ENCODE peak calls at places on chromosome X, in six cellular contexts. One of them, this sample, is unnamed. For H3K36me3, the result is how much of the 10 kb centered on the place peaks cover.

GRCh38 chrX:13219990-13220764 is 99.7 kb downstream of the ATXN3L start:
- DNase-seq in lung: no peak
- DNase-seq in WERI-Rb-1: no peak
- DNase-seq in cardiac muscle cell: no peak
- DNase-seq in keratinocyte: no peak
- DNase-seq in tibial nerve: no peak
- DNase-seq in this sample: no peak

GRCh38 chrX:76971393-76972376 is 475.5 kb upstream of the FGF16 start:
- DNase-seq in lung: no peak
- DNase-seq in WERI-Rb-1: no peak
- DNase-seq in cardiac muscle cell: no peak
- DNase-seq in keratinocyte: no peak
- DNase-seq in tibial nerve: no peak
- DNase-seq in this sample: no peak

GRCh38 chrX:106933538-106933961 is 13.3 kb downstream of the CLDN2 start:
- DNase-seq in lung: peak
- DNase-seq in WERI-Rb-1: no peak
- DNase-seq in cardiac muscle cell: peak
- DNase-seq in keratinocyte: no peak
- DNase-seq in tibial nerve: no peak
- DNase-seq in this sample: no peak

GRCh38 chrX:120315776-120316175 is 4.5 kb upstream of the TMEM255A start:
- DNase-seq in lung: no peak
- DNase-seq in WERI-Rb-1: no peak
- DNase-seq in cardiac muscle cell: no peak
- DNase-seq in keratinocyte: peak
- DNase-seq in tibial nerve: no peak
- DNase-seq in this sample: no peak

GRCh38 chrX:14528629-14529287 is 578 bp upstream of the GLRA2 start:
- DNase-seq in lung: peak
- DNase-seq in WERI-Rb-1: peak
- DNase-seq in cardiac muscle cell: peak
- DNase-seq in keratinocyte: peak
- DNase-seq in tibial nerve: peak
- DNase-seq in this sample: peak

GRCh38 chrX:78075787-78076389 is 28.2 kb upstream of the PGK1 start:
- DNase-seq in lung: no peak
- DNase-seq in WERI-Rb-1: no peak
- DNase-seq in cardiac muscle cell: no peak
- DNase-seq in keratinocyte: no peak
- DNase-seq in tibial nerve: no peak
- DNase-seq in this sample: no peak

GRCh38 chrX:107450823-107451509 is 1.5 kb downstream of the FRMPD3 start:
- DNase-seq in lung: no peak
- DNase-seq in WERI-Rb-1: peak
- DNase-seq in cardiac muscle cell: peak
- DNase-seq in keratinocyte: no peak
- DNase-seq in tibial nerve: no peak
- DNase-seq in this sample: no peak

GRCh38 chrX:130020661-130021324 is 38.4 kb downstream of the BCORL1 start:
- DNase-seq in lung: no peak
- DNase-seq in WERI-Rb-1: no peak
- DNase-seq in cardiac muscle cell: no peak
- DNase-seq in keratinocyte: no peak
- DNase-seq in tibial nerve: no peak
- DNase-seq in this sample: no peak

GRCh38 chrX:57929373-57929772 is 19.1 kb upstream of the ZXDA start:
- DNase-seq in lung: no peak
- DNase-seq in WERI-Rb-1: no peak
- DNase-seq in cardiac muscle cell: peak
- DNase-seq in keratinocyte: no peak
- DNase-seq in tibial nerve: no peak
- DNase-seq in this sample: no peak

GRCh38 chrX:102978594-102978993 is 41.5 kb downstream of the RAB40AL start:
- DNase-seq in lung: no peak
- DNase-seq in WERI-Rb-1: no peak
- DNase-seq in cardiac muscle cell: no peak
- DNase-seq in keratinocyte: no peak
- DNase-seq in tibial nerve: no peak
- DNase-seq in this sample: no peak

GRCh38 chrX:56600141-56600540 is 36.7 kb downstream of the UBQLN2 start:
- DNase-seq in lung: no peak
- DNase-seq in WERI-Rb-1: no peak
- DNase-seq in cardiac muscle cell: no peak
- DNase-seq in keratinocyte: no peak
- DNase-seq in tibial nerve: no peak
- DNase-seq in this sample: no peak

GRCh38 chrX:9622128-9622527 is 143.5 kb downstream of the GPR143 start:
- DNase-seq in lung: peak
- DNase-seq in WERI-Rb-1: no peak
- DNase-seq in cardiac muscle cell: no peak
- DNase-seq in keratinocyte: no peak
- DNase-seq in tibial nerve: no peak
- DNase-seq in this sample: no peak

GRCh38 chrX:78595901-78596502 is 63.1 kb downstream of the RTL3 start:
- DNase-seq in lung: no peak
- DNase-seq in WERI-Rb-1: no peak
- DNase-seq in cardiac muscle cell: peak
- DNase-seq in keratinocyte: no peak
- DNase-seq in tibial nerve: peak
- DNase-seq in this sample: no peak

GRCh38 chrX:48960291-48960690 is 2.9 kb upstream of the OTUD5 start:
- DNase-seq in lung: no peak
- DNase-seq in WERI-Rb-1: no peak
- DNase-seq in cardiac muscle cell: no peak
- DNase-seq in keratinocyte: no peak
- DNase-seq in tibial nerve: peak
- DNase-seq in this sample: no peak

GRCh38 chrX:154096140-154097002 is 1.1 kb downstream of the MECP2 start:
- DNase-seq in lung: no peak
- DNase-seq in WERI-Rb-1: peak
- DNase-seq in cardiac muscle cell: peak
- DNase-seq in keratinocyte: no peak
- DNase-seq in tibial nerve: no peak
- DNase-seq in this sample: no peak

GRCh38 chrX:121832446-121832845 is 785.0 kb downstream of the GLUD2 start:
- DNase-seq in lung: no peak
- DNase-seq in WERI-Rb-1: no peak
- DNase-seq in cardiac muscle cell: no peak
- DNase-seq in keratinocyte: no peak
- DNase-seq in tibial nerve: no peak
- DNase-seq in this sample: peak

GRCh38 chrX:80812176-80812575 is 2.5 kb upstream of the BRWD3 start:
- DNase-seq in lung: no peak
- DNase-seq in WERI-Rb-1: peak
- DNase-seq in cardiac muscle cell: peak
- DNase-seq in keratinocyte: no peak
- DNase-seq in tibial nerve: peak
- DNase-seq in this sample: no peak

GRCh38 chrX:73525928-73526690 is 36.9 kb upstream of the CHIC1 start:
- DNase-seq in lung: no peak
- DNase-seq in WERI-Rb-1: no peak
- DNase-seq in cardiac muscle cell: no peak
- DNase-seq in keratinocyte: no peak
- DNase-seq in tibial nerve: no peak
- DNase-seq in this sample: no peak

GRCh38 chrX:147741776-147742175 is 169.9 kb upstream of the FMR1 start:
- DNase-seq in lung: no peak
- DNase-seq in WERI-Rb-1: no peak
- DNase-seq in cardiac muscle cell: no peak
- DNase-seq in keratinocyte: no peak
- DNase-seq in tibial nerve: no peak
- DNase-seq in this sample: no peak

GRCh38 chrX:95628796-95629195 is 1055.8 kb upstream of the DIAPH2 start:
- DNase-seq in lung: no peak
- DNase-seq in WERI-Rb-1: no peak
- DNase-seq in cardiac muscle cell: no peak
- DNase-seq in keratinocyte: no peak
- DNase-seq in tibial nerve: no peak
- DNase-seq in this sample: no peak

DNA sequence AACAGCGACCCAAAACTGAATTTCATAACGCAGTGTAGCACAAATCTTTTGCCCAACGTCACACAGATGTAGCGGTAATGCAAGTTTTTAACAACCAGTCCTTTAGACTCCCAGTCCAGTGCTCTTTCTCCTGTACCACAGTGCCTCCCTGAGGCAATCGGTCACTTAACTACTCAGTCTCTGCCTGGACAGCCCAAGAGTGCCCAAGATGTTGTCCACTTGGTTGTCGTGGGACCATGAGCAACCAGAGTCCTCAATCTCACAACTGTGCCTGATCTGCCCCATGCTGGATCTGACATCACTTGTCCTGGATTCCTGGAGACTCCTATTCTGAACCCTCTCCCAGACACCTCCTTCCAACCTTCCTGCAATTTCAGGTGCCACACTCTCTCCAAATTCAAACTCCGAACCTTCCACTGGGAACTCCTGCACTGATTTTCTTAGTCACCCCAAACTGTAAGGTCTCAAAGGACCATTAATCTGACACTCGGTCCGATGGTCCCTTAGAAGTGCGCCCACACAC is 702 bp downstream of the MMGT1 start:
- DNase-seq in lung: no peak
- DNase-seq in WERI-Rb-1: no peak
- DNase-seq in cardiac muscle cell: peak
- DNase-seq in keratinocyte: no peak
- DNase-seq in tibial nerve: peak
- DNase-seq in this sample: no peak
- TF ChIP-seq CTCF in lung: no peak
- TF ChIP-seq CTCF in WERI-Rb-1: no peak
- TF ChIP-seq CTCF in cardiac muscle cell: no peak
- TF ChIP-seq CTCF in keratinocyte: no peak
- TF ChIP-seq CTCF in tibial nerve: no peak
- TF ChIP-seq CTCF in this sample: peak

GRCh38 chrX:151513472-151513871 is 50.0 kb upstream of the PASD1 start:
- DNase-seq in lung: no peak
- DNase-seq in WERI-Rb-1: peak
- DNase-seq in cardiac muscle cell: no peak
- DNase-seq in keratinocyte: no peak
- DNase-seq in tibial nerve: no peak
- DNase-seq in this sample: no peak

GRCh38 chrX:151515233-151515632 is 48.2 kb upstream of the PASD1 start:
- DNase-seq in lung: no peak
- DNase-seq in WERI-Rb-1: no peak
- DNase-seq in cardiac muscle cell: no peak
- DNase-seq in keratinocyte: no peak
- DNase-seq in tibial nerve: no peak
- DNase-seq in this sample: no peak

GRCh38 chrX:151517421-151517820 is 46.1 kb upstream of the PASD1 start:
- DNase-seq in lung: no peak
- DNase-seq in WERI-Rb-1: no peak
- DNase-seq in cardiac muscle cell: no peak
- DNase-seq in keratinocyte: no peak
- DNase-seq in tibial nerve: no peak
- DNase-seq in this sample: no peak

GRCh38 chrX:151516538-151517187 is 46.8 kb upstream of the PASD1 start:
- DNase-seq in lung: no peak
- DNase-seq in WERI-Rb-1: no peak
- DNase-seq in cardiac muscle cell: no peak
- DNase-seq in keratinocyte: no peak
- DNase-seq in tibial nerve: no peak
- DNase-seq in this sample: no peak
- H3K4me3 ChIP-seq in lung: no peak
- H3K4me3 ChIP-seq in WERI-Rb-1: no peak
- H3K4me3 ChIP-seq in cardiac muscle cell: no peak
- H3K4me3 ChIP-seq in keratinocyte: no peak
- H3K4me3 ChIP-seq in tibial nerve: no peak
- H3K4me3 ChIP-seq in this sample: no peak

DNA sequence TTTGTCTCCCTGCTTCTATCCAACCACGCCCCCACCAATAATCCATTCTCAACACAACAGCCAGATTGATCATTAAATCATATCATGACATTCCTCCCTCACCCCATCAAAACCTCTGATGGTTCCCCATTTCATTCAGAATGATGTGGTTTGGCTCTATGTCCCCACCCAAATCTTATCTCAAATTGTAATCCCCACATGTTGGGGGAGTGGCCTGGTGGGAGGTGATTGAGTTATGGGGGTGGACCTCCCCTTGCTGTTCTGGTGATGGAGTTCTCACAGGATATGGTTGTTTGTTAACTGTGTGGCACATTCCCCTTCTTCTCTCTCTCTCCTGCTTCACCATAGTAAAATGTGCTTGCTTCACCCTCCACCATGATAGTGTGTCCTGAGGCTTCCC is 23.3 kb downstream of the TRMT2B start:
- DNase-seq in lung: no peak
- DNase-seq in WERI-Rb-1: no peak
- DNase-seq in cardiac muscle cell: no peak
- DNase-seq in keratinocyte: no peak
- DNase-seq in tibial nerve: no peak
- DNase-seq in this sample: no peak
- H3K36me3 ChIP-seq in lung: under half
- H3K36me3 ChIP-seq in WERI-Rb-1: under half
- H3K36me3 ChIP-seq in cardiac muscle cell: under half
- H3K36me3 ChIP-seq in keratinocyte: under half
- H3K36me3 ChIP-seq in tibial nerve: under half
- H3K36me3 ChIP-seq in this sample: under half

DNA sequence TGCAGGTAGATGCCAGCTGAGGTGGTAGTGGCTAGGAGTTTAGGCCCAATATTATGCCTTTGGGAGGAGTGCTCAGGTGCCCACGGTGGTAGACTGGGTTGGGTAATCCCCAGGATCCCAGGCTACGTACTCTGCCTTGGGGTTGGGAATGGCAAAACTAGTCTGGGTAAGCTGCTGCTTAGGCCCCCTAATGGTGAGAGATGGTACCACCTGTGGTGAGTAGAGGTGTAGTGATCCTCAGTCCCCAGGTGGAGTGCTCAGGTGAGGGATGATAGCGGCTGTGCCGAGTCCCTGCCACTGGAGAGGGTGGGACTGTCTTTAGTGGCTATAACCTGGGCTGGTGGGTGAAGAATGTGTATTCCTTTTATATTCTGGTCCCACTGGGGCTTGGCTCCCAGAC is 75.2 kb downstream of the IL1RAPL2 start:
- DNase-seq in lung: no peak
- DNase-seq in WERI-Rb-1: no peak
- DNase-seq in cardiac muscle cell: no peak
- DNase-seq in keratinocyte: no peak
- DNase-seq in tibial nerve: no peak
- DNase-seq in this sample: no peak
- TF ChIP-seq CTCF in lung: no peak
- TF ChIP-seq CTCF in WERI-Rb-1: peak
- TF ChIP-seq CTCF in cardiac muscle cell: no peak
- TF ChIP-seq CTCF in keratinocyte: no peak
- TF ChIP-seq CTCF in tibial nerve: no peak
- TF ChIP-seq CTCF in this sample: no peak

DNA sequence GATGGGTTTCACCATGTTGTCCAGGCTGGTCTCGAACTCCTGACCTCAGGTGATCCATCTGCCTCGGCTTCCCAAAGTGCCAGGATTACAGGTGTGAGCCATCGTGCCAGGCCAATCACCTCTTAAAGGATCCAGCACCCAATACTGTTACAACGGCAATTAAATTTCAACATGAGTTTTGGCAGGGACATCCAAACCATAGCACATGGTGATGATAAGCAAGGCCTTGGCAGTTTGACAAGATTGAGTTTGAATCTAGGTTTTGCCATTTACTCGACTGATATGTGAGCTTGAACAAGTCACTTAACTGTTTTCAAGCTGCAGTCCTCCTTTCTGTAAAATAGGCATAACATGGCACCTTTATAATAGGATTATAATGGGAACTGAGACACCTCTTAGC is 84.1 kb downstream of the GPR82 start:
- DNase-seq in lung: no peak
- DNase-seq in WERI-Rb-1: no peak
- DNase-seq in cardiac muscle cell: no peak
- DNase-seq in keratinocyte: no peak
- DNase-seq in tibial nerve: no peak
- DNase-seq in this sample: no peak
- H3K4me3 ChIP-seq in lung: no peak
- H3K4me3 ChIP-seq in WERI-Rb-1: no peak
- H3K4me3 ChIP-seq in cardiac muscle cell: no peak
- H3K4me3 ChIP-seq in keratinocyte: no peak
- H3K4me3 ChIP-seq in tibial nerve: no peak
- H3K4me3 ChIP-seq in this sample: no peak

GRCh38 chrX:47625365-47625764 is 4.4 kb downstream of the CFP start:
- DNase-seq in lung: no peak
- DNase-seq in WERI-Rb-1: no peak
- DNase-seq in cardiac muscle cell: no peak
- DNase-seq in keratinocyte: no peak
- DNase-seq in tibial nerve: no peak
- DNase-seq in this sample: no peak
- H3K36me3 ChIP-seq in lung: under half
- H3K36me3 ChIP-seq in WERI-Rb-1: under half
- H3K36me3 ChIP-seq in cardiac muscle cell: under half
- H3K36me3 ChIP-seq in keratinocyte: under half
- H3K36me3 ChIP-seq in tibial nerve: under half
- H3K36me3 ChIP-seq in this sample: under half

This sample was measured in BJ.